ENCODE peak calls at places on chromosomes 11 and 22, in seven cellular contexts. One of them, this sample, is unnamed.

GRCh38 chr11:2198621-2199365 is 27.2 kb upstream of the TH start:
- DNase-seq in IMR-90: no peak
- DNase-seq in PC-3: no peak
- DNase-seq in K562: no peak
- DNase-seq in kidney: peak; percentile 68
- DNase-seq in neuronal stem cell: no peak
- DNase-seq in GM23248: no peak
- DNase-seq in this sample: no peak

GRCh38 chr11:129313588-129314288 is 61.9 kb upstream of the BARX2 start:
- DNase-seq in PC-3: no peak
- DNase-seq in GM23248: peak; percentile 24
- DNase-seq in K562: no peak
- DNase-seq in IMR-90: peak; percentile 49
- DNase-seq in kidney: no peak
- DNase-seq in neuronal stem cell: no peak
- DNase-seq in this sample: no peak

GRCh38 chr22:44898236-44898635 is 111.6 kb downstream of the PHF21B start:
- DNase-seq in PC-3: no peak
- DNase-seq in IMR-90: no peak
- DNase-seq in neuronal stem cell: no peak
- DNase-seq in kidney: peak; percentile 32
- DNase-seq in GM23248: no peak
- DNase-seq in K562: no peak
- DNase-seq in this sample: no peak

GRCh38 chr11:82722236-82722635 is 11.4 kb downstream of the FAM181B start:
- DNase-seq in kidney: no peak
- DNase-seq in K562: no peak
- DNase-seq in PC-3: no peak
- DNase-seq in neuronal stem cell: no peak
- DNase-seq in GM23248: peak; percentile 53
- DNase-seq in IMR-90: no peak
- DNase-seq in this sample: no peak

GRCh38 chr11:46701078-46701654 is 335 bp downstream of the ZNF408 start:
- DNase-seq in neuronal stem cell: no peak
- DNase-seq in K562: peak; percentile 20
- DNase-seq in PC-3: no peak
- DNase-seq in GM23248: peak; percentile 38
- DNase-seq in IMR-90: no peak
- DNase-seq in kidney: peak; percentile 75
- DNase-seq in this sample: peak; percentile 34

GRCh38 chr22:27825174-27825573 is 23.6 kb upstream of the MN1 start:
- DNase-seq in K562: peak; percentile 39
- DNase-seq in GM23248: no peak
- DNase-seq in PC-3: no peak
- DNase-seq in kidney: no peak
- DNase-seq in neuronal stem cell: no peak
- DNase-seq in IMR-90: no peak
- DNase-seq in this sample: no peak

GRCh38 chr11:62552465-62552782 is 5.8 kb upstream of the AHNAK start:
- DNase-seq in kidney: no peak
- DNase-seq in neuronal stem cell: no peak
- DNase-seq in K562: no peak
- DNase-seq in PC-3: peak; percentile 77
- DNase-seq in GM23248: peak; percentile 46
- DNase-seq in IMR-90: peak; percentile 60
- DNase-seq in this sample: peak; percentile 65

GRCh38 chr11:19633276-19633675 is 79.4 kb upstream of the NAV2 start:
- DNase-seq in GM23248: peak; percentile 44
- DNase-seq in K562: no peak
- DNase-seq in PC-3: no peak
- DNase-seq in IMR-90: no peak
- DNase-seq in kidney: no peak
- DNase-seq in neuronal stem cell: no peak
- DNase-seq in this sample: no peak

GRCh38 chr11:115501895-115502589 is 2.2 kb downstream of the CADM1 start:
- DNase-seq in PC-3: no peak
- DNase-seq in K562: no peak
- DNase-seq in IMR-90: peak; percentile 21
- DNase-seq in kidney: no peak
- DNase-seq in neuronal stem cell: peak; percentile 23
- DNase-seq in GM23248: no peak
- DNase-seq in this sample: no peak

GRCh38 chr11:7571640-7572000 is 57.8 kb downstream of the PPFIBP2 start:
- DNase-seq in IMR-90: peak; percentile 69
- DNase-seq in GM23248: peak; percentile 83
- DNase-seq in K562: peak; percentile 59
- DNase-seq in neuronal stem cell: peak; percentile 67
- DNase-seq in PC-3: peak; percentile 82
- DNase-seq in kidney: peak; percentile 78
- DNase-seq in this sample: peak; percentile 88

DNA sequence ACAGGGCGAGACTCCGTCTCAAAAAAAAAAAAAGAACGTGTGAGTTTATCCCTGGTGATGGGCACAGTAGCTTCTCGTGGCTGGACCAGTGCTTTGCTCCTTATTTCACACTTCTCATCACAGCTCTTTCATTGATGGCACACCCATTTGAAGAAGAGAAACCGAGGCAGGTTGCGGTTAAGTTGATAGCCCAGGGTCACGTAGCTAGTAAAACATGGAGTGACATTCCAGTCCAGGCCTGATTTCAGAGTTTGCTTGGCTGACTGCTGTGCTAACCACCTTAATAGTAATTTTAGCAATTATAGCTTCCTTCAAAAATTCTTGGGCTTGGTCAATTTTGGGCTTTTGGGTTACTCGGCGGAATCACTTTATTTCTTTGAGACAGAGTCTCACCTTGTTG is 25.8 kb downstream of the AP2A2 start:
- DNase-seq in neuronal stem cell: no peak
- DNase-seq in kidney: no peak
- DNase-seq in IMR-90: no peak
- DNase-seq in PC-3: no peak
- DNase-seq in K562: no peak
- DNase-seq in GM23248: no peak
- DNase-seq in this sample: no peak
- H3K4me1 ChIP-seq in neuronal stem cell: peaks cover 18% of the 10 kb centered on the region
- H3K4me1 ChIP-seq in kidney: peaks cover 40% of the 10 kb centered on the region
- H3K4me1 ChIP-seq in IMR-90: peaks cover 15% of the 10 kb centered on the region
- H3K4me1 ChIP-seq in PC-3: peaks cover 20% of the 10 kb centered on the region
- H3K4me1 ChIP-seq in K562: no peaks in the 10 kb centered on the region
- H3K4me1 ChIP-seq in GM23248: no peaks in the 10 kb centered on the region
- H3K4me1 ChIP-seq in this sample: peaks cover 27% of the 10 kb centered on the region

DNA sequence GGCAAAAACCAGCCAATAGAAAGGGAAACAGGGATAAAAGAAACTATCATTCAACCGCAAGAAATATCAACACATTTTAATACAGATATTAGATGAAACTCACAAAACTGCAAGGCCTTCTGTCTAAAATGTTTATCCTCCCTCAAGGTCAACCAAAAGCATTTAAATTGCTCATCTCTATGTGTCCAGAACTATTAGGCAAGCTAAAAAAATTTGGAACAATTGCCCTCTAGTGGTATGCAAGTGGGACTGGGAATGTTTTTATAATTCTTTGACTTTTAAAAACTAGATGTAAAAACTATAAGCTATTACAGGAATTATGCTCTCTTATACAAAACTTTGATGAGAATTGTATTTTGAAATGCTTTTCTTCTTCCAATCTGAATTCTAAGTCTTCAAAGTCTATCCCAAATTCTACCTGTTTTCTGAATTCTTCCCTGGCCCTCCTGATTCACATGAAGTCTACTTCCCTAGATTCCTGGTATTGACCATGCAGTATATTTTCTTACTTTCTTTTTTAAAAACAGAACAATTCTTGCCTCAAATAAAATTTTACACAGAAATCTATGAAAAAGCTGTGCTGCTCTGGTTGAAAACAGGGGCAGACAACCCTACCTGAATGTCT is 4.9 kb downstream of the CWC15 start:
- DNase-seq in neuronal stem cell: no peak
- DNase-seq in GM23248: peak; percentile 79
- DNase-seq in K562: no peak
- DNase-seq in IMR-90: peak; percentile 60
- DNase-seq in kidney: no peak
- DNase-seq in PC-3: peak; percentile 50
- DNase-seq in this sample: no peak
- H3K9ac ChIP-seq in neuronal stem cell: no peak overlapping the region
- H3K9ac ChIP-seq in GM23248: no peak overlapping the region
- H3K9ac ChIP-seq in K562: no peak overlapping the region
- H3K9ac ChIP-seq in IMR-90: no peak overlapping the region
- H3K9ac ChIP-seq in kidney: no peak overlapping the region
- H3K9ac ChIP-seq in PC-3: no peak overlapping the region
- H3K9ac ChIP-seq in this sample: no peak overlapping the region

GRCh38 chr22:40605676-40606250 is 30.8 kb downstream of the MRTFA start:
- DNase-seq in kidney: no peak
- DNase-seq in K562: no peak
- DNase-seq in IMR-90: peak; percentile 42
- DNase-seq in GM23248: peak; percentile 29
- DNase-seq in PC-3: no peak
- DNase-seq in neuronal stem cell: no peak
- DNase-seq in this sample: no peak

GRCh38 chr22:40603088-40603605 is 33.4 kb downstream of the MRTFA start:
- DNase-seq in GM23248: peak; percentile 85
- DNase-seq in neuronal stem cell: no peak
- DNase-seq in K562: no peak
- DNase-seq in kidney: no peak
- DNase-seq in IMR-90: peak; percentile 78
- DNase-seq in PC-3: peak; percentile 50
- DNase-seq in this sample: no peak

GRCh38 chr22:40606306-40606705 is 30.2 kb downstream of the MRTFA start:
- DNase-seq in PC-3: no peak
- DNase-seq in kidney: no peak
- DNase-seq in neuronal stem cell: no peak
- DNase-seq in IMR-90: no peak
- DNase-seq in K562: no peak
- DNase-seq in GM23248: no peak
- DNase-seq in this sample: no peak

GRCh38 chr22:40599731-40600130 is 36.8 kb downstream of the MRTFA start:
- DNase-seq in GM23248: no peak
- DNase-seq in neuronal stem cell: no peak
- DNase-seq in kidney: no peak
- DNase-seq in K562: no peak
- DNase-seq in IMR-90: no peak
- DNase-seq in PC-3: no peak
- DNase-seq in this sample: no peak

DNA sequence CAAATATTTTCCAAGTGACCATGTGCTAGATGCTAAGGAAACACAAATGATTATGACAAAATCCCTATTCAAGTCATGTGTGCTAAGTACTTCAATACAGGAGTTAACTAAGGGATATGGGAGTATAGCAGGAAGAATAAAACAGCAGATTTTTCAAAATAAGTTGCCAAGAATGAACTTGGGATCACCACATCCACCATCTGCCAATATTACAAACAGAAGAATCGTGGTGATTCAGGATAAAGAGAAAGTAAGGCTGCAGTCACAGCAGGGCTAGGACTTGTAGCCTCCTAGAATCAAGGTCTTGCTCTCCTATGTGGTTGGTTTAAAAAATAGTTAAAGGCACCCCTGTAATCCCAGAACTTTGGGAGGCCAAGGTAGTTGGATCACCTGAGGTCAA is 34.3 kb downstream of the MRTFA start:
- DNase-seq in PC-3: no peak
- DNase-seq in neuronal stem cell: no peak
- DNase-seq in GM23248: peak; percentile 56
- DNase-seq in kidney: no peak
- DNase-seq in IMR-90: no peak
- DNase-seq in K562: no peak
- DNase-seq in this sample: no peak
- H3K4me1 ChIP-seq in PC-3: peaks cover 42% of the 10 kb centered on the region
- H3K4me1 ChIP-seq in neuronal stem cell: no peaks in the 10 kb centered on the region
- H3K4me1 ChIP-seq in GM23248: peaks cover 69% of the 10 kb centered on the region
- H3K4me1 ChIP-seq in kidney: peaks cover 8% of the 10 kb centered on the region
- H3K4me1 ChIP-seq in IMR-90: peaks cover 17% of the 10 kb centered on the region
- H3K4me1 ChIP-seq in K562: no peaks in the 10 kb centered on the region
- H3K4me1 ChIP-seq in this sample: peaks cover 10% of the 10 kb centered on the region

DNA sequence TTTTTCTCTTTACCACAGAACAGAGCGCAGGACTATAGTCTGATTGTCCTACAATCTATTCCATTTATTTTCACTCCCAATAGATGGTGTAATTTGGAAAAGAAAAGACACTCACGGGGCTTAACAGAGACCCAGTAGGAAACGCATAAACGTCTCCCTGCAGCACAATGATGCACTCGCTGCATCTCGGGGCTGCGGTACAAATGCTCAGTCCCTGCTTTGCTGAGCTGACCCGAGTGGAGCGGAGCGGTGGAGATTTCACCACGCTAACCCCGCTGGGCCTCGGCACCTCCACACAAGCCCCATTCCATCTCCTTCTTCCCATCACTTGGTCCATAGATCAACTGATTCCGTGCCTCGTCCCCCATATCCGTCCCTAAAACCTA is 1.5 kb downstream of the FEZ1 start:
- DNase-seq in kidney: no peak
- DNase-seq in K562: no peak
- DNase-seq in IMR-90: peak; percentile 14
- DNase-seq in GM23248: no peak
- DNase-seq in PC-3: no peak
- DNase-seq in neuronal stem cell: no peak
- DNase-seq in this sample: no peak
- H3K9ac ChIP-seq in kidney: no peak overlapping the region
- H3K9ac ChIP-seq in K562: no peak overlapping the region
- H3K9ac ChIP-seq in IMR-90: peak overlapping the region; percentile 83
- H3K9ac ChIP-seq in GM23248: peak overlapping the region; percentile 71
- H3K9ac ChIP-seq in PC-3: no peak overlapping the region
- H3K9ac ChIP-seq in neuronal stem cell: peak overlapping the region; percentile 96
- H3K9ac ChIP-seq in this sample: no peak overlapping the region

GRCh38 chr22:30304495-30305244 is 15.4 kb upstream of the CASTOR1 start:
- DNase-seq in K562: no peak
- DNase-seq in neuronal stem cell: no peak
- DNase-seq in PC-3: peak; percentile 86
- DNase-seq in IMR-90: no peak
- DNase-seq in GM23248: peak; percentile 72
- DNase-seq in kidney: no peak
- DNase-seq in this sample: no peak

GRCh38 chr22:30306629-30307016 is 17.3 kb upstream of the CASTOR1 start:
- DNase-seq in K562: no peak
- DNase-seq in GM23248: no peak
- DNase-seq in PC-3: no peak
- DNase-seq in IMR-90: no peak
- DNase-seq in kidney: no peak
- DNase-seq in neuronal stem cell: no peak
- DNase-seq in this sample: no peak

GRCh38 chr22:30305906-30306628 is 16.8 kb upstream of the CASTOR1 start:
- DNase-seq in neuronal stem cell: no peak
- DNase-seq in K562: peak; percentile 47
- DNase-seq in GM23248: peak; percentile 30
- DNase-seq in PC-3: no peak
- DNase-seq in IMR-90: no peak
- DNase-seq in kidney: no peak
- DNase-seq in this sample: peak; percentile 51

GRCh38 chr22:30307026-30307574 is 17.8 kb upstream of the CASTOR1 start:
- DNase-seq in PC-3: no peak
- DNase-seq in neuronal stem cell: no peak
- DNase-seq in K562: no peak
- DNase-seq in GM23248: no peak
- DNase-seq in kidney: no peak
- DNase-seq in IMR-90: no peak
- DNase-seq in this sample: no peak

GRCh38 chr22:30305519-30305905 is 16.2 kb upstream of the CASTOR1 start:
- DNase-seq in K562: peak; percentile 47
- DNase-seq in GM23248: peak; percentile 40
- DNase-seq in IMR-90: no peak
- DNase-seq in PC-3: no peak
- DNase-seq in kidney: peak; percentile 88
- DNase-seq in neuronal stem cell: no peak
- DNase-seq in this sample: peak; percentile 73
- H3K4me1 ChIP-seq in K562: peaks cover 36% of the 10 kb centered on the region
- H3K4me1 ChIP-seq in GM23248: peaks cover 54% of the 10 kb centered on the region
- H3K4me1 ChIP-seq in IMR-90: peaks cover 27% of the 10 kb centered on the region
- H3K4me1 ChIP-seq in PC-3: peaks cover 77% of the 10 kb centered on the region
- H3K4me1 ChIP-seq in kidney: peaks cover 66% of the 10 kb centered on the region
- H3K4me1 ChIP-seq in neuronal stem cell: peaks cover 4% of the 10 kb centered on the region
- H3K4me1 ChIP-seq in this sample: peaks cover 56% of the 10 kb centered on the region

GRCh38 chr11:10295056-10295901 is 1.3 kb upstream of the SBF2 start:
- DNase-seq in K562: no peak
- DNase-seq in GM23248: peak; percentile 32
- DNase-seq in PC-3: no peak
- DNase-seq in kidney: no peak
- DNase-seq in neuronal stem cell: no peak
- DNase-seq in IMR-90: no peak
- DNase-seq in this sample: peak; percentile 35
- H3K9ac ChIP-seq in K562: no peak overlapping the region
- H3K9ac ChIP-seq in GM23248: peak overlapping the region; percentile 93
- H3K9ac ChIP-seq in PC-3: peak overlapping the region; percentile 89
- H3K9ac ChIP-seq in kidney: no peak overlapping the region
- H3K9ac ChIP-seq in neuronal stem cell: no peak overlapping the region
- H3K9ac ChIP-seq in IMR-90: peak overlapping the region; percentile 61
- H3K9ac ChIP-seq in this sample: peak overlapping the region; percentile 96